ENCODE peak calls at places on chromosomes 3 and 15, in five cellular contexts. W is HepG2, U is H1, H is SK-N-SH, Q is HL-60. X is an unnamed sample.

GRCh38 chr3:185932213-185932612 is 5.6 kb downstream of the TRA2B start:
- DNase-seq in U (no peak), Q (no peak), H (no peak), W (no peak), X (no peak)

GRCh38 chr3:145176907-145177306 is 984.1 kb downstream of the PLOD2 start:
- DNase-seq in H (no peak), W (no peak), Q (no peak), U (no peak), X (no peak)

GRCh38 chr3:175558261-175558660 is 699.1 kb downstream of the NAALADL2 start:
- DNase-seq in H (no peak), W (no peak), Q (no peak), U (no peak), X (no peak)

GRCh38 chr15:61780278-61780677 is 280.0 kb downstream of the VPS13C start:
- DNase-seq in U (no peak), Q (no peak), W (no peak), H (no peak), X (no peak)

GRCh38 chr3:148162132-148162531 is 535.6 kb upstream of the AGTR1 start:
- DNase-seq in U (no peak), W (no peak), H (no peak), Q (no peak), X (no peak)

GRCh38 chr3:120752865-120753264 is 10.3 kb downstream of the GTF2E1 start:
- DNase-seq in Q (no peak), W (no peak), U (no peak), H (no peak), X (no peak)

GRCh38 chr3:35383216-35383615 is 256.1 kb upstream of the ARPP21 start:
- DNase-seq in W (no peak), U (no peak), H (no peak), Q (no peak), X (no peak)

GRCh38 chr3:85254738-85255137 is 295.9 kb downstream of the CADM2 start:
- DNase-seq in U (no peak), W (no peak), H (no peak), Q (no peak), X (no peak)

GRCh38 chr15:59292393-59292792 is 80.3 kb downstream of the MYO1E start:
- DNase-seq in H (no peak), U (no peak), Q (no peak), W (peak; percentile 72), X (no peak)

GRCh38 chr15:42102646-42103235 is 8.4 kb upstream of the PLA2G4D start:
- DNase-seq in H (no peak), U (no peak), W (no peak), Q (no peak), X (no peak)

GRCh38 chr3:20668411-20668810 is 482.4 kb upstream of the SGO1 start:
- DNase-seq in Q (no peak), U (peak; percentile 46), H (peak; percentile 38), W (peak; percentile 2), X (peak; percentile 38)

GRCh38 chr3:65400893-65401292 is 637.8 kb downstream of the MAGI1 start:
- DNase-seq in H (no peak), Q (no peak), U (no peak), W (no peak), X (no peak)

GRCh38 chr15:61879219-61879618 is 181.0 kb downstream of the VPS13C start:
- DNase-seq in U (no peak), W (peak; percentile 40), H (no peak), Q (no peak), X (no peak)

GRCh38 chr3:151925419-151925818 is 52.0 kb downstream of the SUCNR1 start:
- DNase-seq in W (no peak), H (no peak), U (no peak), Q (no peak), X (no peak)

GRCh38 chr3:117661636-117662095 is 952.1 kb downstream of the TUSC7 start:
- DNase-seq in H (no peak), Q (no peak), U (no peak), W (no peak), X (no peak)

DNA sequence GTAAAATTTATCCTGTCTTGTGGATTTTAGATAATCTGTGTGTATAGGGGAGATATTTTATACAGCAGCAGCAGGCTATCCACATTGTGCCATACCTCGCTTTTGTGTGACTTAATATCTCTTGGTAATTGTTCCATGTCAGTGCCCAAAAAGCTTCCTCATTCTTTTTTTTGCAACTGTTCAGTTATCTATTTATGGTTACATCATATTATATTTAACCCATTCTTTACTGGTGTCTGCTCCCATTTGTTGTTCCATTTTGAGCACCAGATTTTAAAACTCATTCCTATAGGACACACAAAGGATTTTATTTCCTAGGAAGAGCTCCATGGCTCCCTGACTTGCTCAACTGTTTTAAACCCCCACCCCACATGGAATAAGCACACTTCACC is 86.3 kb upstream of the RASGRP1 start:
- DNase-seq in U (no peak), H (no peak), Q (peak; percentile 18), W (no peak), X (no peak)
- TF ChIP-seq GABPA in U (no peak), H (no peak), Q (no peak), W (no peak), X (no peak)

DNA sequence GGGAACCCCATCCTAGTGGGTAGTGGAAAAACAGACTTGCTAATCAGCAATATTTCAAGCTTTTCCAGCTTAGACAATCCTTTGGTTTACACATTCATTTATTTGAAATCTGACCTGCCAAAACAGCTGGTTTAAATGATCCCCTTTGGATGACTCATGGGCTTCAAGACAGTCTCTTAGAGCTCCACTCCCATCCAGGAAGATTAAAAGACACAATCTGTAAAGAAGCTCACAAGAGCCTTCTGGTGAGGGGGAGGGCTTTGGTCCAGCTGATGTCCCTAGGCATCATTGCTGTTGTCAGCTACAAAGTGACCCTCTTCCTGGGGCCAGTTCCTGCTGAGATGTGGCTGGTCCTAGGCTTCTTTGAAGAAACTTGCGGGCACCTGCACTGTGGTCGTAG is 73.8 kb downstream of the IGSF11 start:
- DNase-seq in U (no peak), W (no peak), H (no peak), Q (no peak), X (no peak)
- TF ChIP-seq GABPA in U (no peak), W (no peak), H (no peak), Q (no peak), X (no peak)

GRCh38 chr3:50323092-50323600 is 601 bp upstream of the HYAL2 start:
- DNase-seq in W (no peak), H (no peak), U (no peak), Q (peak; percentile 49), X (no peak)
- TF ChIP-seq GABPA in W (no peak), H (no peak), U (no peak), Q (no peak), X (no peak)

GRCh38 chr15:69537888-69538287 is 85.3 kb downstream of the RPLP1 start:
- DNase-seq in U (no peak), H (peak; percentile 67), Q (no peak), W (no peak), X (no peak)
- TF ChIP-seq GABPA in U (no peak), H (no peak), Q (no peak), W (no peak), X (no peak)

GRCh38 chr3:115469649-115470048 is 153.7 kb upstream of the GAP43 start:
- DNase-seq in Q (no peak), U (no peak), H (no peak), W (no peak), X (no peak)
- TF ChIP-seq GABPA in Q (no peak), U (no peak), H (no peak), W (no peak), X (no peak)

DNA sequence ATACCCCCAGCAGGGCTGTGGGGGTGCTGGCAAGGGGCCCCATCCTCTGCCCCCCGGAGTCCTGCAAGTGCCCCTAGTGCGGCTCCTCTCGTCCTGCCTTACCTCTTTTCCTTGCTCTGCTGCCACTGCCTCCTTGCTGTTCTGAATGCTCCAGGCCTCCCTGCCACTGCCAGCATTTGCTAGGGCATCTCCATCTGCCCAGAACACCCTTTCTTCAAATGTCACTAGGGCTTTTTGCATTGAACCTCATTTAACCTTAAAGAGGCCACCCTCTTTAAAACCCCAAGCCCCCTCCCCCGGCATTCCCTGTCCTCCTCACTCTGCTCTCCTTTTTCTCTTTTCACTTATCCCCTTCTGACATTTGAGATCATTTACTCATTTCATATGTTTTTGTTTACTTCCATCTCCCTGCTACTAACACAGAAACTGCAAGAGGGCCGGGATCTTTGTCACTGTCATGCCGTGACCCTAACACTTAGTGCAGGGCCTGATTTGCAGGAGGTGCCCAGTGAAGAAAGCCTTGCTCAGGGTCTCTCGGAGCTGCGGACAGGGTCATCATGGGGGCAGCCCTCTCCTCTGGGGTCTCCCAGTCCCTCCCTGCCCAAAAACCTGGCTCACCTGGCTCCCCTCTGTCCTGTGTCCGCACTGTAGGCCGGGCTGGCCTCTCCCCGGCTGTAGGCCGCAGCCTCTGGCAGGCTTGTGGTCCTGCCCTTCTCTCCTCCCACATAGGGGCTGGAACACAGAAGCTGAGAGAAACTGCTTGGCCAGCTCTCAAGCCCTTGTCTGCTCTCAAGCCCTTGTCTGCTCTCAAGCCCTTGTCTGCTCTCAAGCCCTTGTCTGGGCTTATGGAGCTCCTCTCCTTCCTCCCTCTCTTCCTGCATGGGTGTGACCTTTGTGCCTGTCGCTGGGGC is at the start of gene ACOX2:
- DNase-seq in Q (no peak), U (no peak), H (no peak), W (no peak), X (no peak)
- TF ChIP-seq GABPA in Q (no peak), U (no peak), H (no peak), W (no peak), X (no peak)

DNA sequence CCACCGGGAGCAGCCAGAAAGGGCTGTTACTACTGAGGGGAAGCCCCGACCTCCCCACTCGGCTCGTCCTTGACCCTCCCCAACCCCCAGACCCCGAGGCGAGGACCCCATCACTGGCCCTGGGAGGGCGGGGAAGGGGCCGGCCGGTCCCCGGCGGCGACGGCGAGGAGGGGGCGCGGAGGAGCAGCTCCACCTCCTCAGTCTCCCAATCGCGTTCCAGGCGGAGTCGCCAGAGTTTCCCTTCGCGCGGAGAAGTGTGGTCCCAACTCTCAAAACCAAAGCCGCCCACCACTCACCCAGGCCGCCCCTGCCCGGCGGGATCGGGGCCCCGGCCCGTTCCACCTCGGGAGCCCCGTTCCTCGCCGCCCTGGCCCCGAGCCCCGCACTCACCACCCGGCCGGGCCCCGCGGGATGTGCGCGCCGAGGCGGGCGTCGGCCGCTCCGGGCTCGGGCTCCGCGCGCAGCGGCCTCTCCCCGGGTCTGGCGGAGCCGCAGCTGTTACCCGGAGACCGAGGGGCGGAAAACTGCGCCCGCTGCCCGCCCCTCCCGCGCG is 947 bp downstream of the PLXNB1 start:
- DNase-seq in W (no peak), Q (no peak), U (peak; percentile 78), H (peak; percentile 89), X (no peak)
- TF ChIP-seq GABPA in W (no peak), Q (no peak), U (no peak), H (no peak), X (no peak)

GRCh38 chr15:29045717-29046116 is 159.9 kb downstream of the APBA2 start:
- DNase-seq in U (no peak), W (no peak), Q (no peak), H (no peak), X (no peak)
- TF ChIP-seq GABPA in U (no peak), W (no peak), Q (no peak), H (no peak), X (no peak)

X was measured in K562.